ENCODE peak calls at places on chromosomes 5 and 9, in ten cellular contexts. E is astrocyte; I is heart left ventricle; S is prostate gland; Q is body of pancreas; C is GM23248; T is upper lobe of right lung; Y is cardiac muscle cell; W is effector memory CD4-positive, alpha-beta T cell; X is neural progenitor cell. H is an unnamed sample.

GRCh38 chr9:4366649-4367330 is 66.9 kb upstream of the GLIS3 start:
- DNase-seq in E (peak; percentile 40), I (no peak), S (no peak), Q (peak; percentile 57), C (peak; percentile 70), T (no peak), Y (peak; percentile 40), W (peak; percentile 0), X (peak; percentile 64), H (peak; percentile 58)

GRCh38 chr9:119302988-119303698 is 66.1 kb downstream of the BRINP1 start:
- DNase-seq in E (no peak), I (no peak), S (no peak), Q (no peak), C (no peak), T (no peak), Y (no peak), W (no peak), X (no peak), H (no peak)

GRCh38 chr5:30890377-30890776 is 303.1 kb upstream of the CDH6 start:
- DNase-seq in E (no peak), I (no peak), S (no peak), Q (no peak), C (no peak), T (no peak), Y (no peak), W (no peak), X (no peak), H (no peak)

GRCh38 chr9:71097696-71098095 is 23.7 kb downstream of the TRPM3 start:
- DNase-seq in E (no peak), I (no peak), S (no peak), Q (no peak), C (no peak), T (no peak), Y (no peak), W (no peak), X (no peak), H (no peak)

GRCh38 chr5:73265641-73266040 is 92.6 kb downstream of the TMEM174 start:
- DNase-seq in E (no peak), I (no peak), S (no peak), Q (no peak), C (peak; percentile 39), T (no peak), Y (no peak), W (no peak), X (no peak), H (no peak)

GRCh38 chr5:140025736-140026135 is 17.4 kb downstream of the NRG2 start:
- DNase-seq in E (no peak), I (no peak), S (no peak), Q (no peak), C (no peak), T (no peak), Y (no peak), W (no peak), X (no peak), H (no peak)

GRCh38 chr9:1871486-1872181 is 143.5 kb upstream of the SMARCA2 start:
- DNase-seq in E (no peak), I (no peak), S (no peak), Q (no peak), C (peak; percentile 31), T (no peak), Y (peak; percentile 5), W (no peak), X (peak; percentile 45), H (no peak)

GRCh38 chr5:180330810-180331646 is 22.1 kb downstream of the GFPT2 start:
- DNase-seq in E (peak; percentile 100), I (peak; percentile 80), S (no peak), Q (peak; percentile 41), C (peak; percentile 98), T (no peak), Y (no peak), W (no peak), X (no peak), H (no peak)

GRCh38 chr5:57761513-57761912 is 278.9 kb upstream of the ACTBL2 start:
- DNase-seq in E (no peak), I (no peak), S (no peak), Q (no peak), C (no peak), T (no peak), Y (no peak), W (no peak), X (no peak), H (no peak)

GRCh38 chr9:87193925-87194380 is 246.6 kb upstream of the GAS1 start:
- DNase-seq in E (peak; percentile 93), I (no peak), S (no peak), Q (no peak), C (peak; percentile 89), T (no peak), Y (peak; percentile 36), W (no peak), X (no peak), H (no peak)

GRCh38 chr5:133876266-133876665 is 92.2 kb downstream of the C5orf15 start:
- DNase-seq in E (no peak), I (no peak), S (no peak), Q (no peak), C (no peak), T (peak; percentile 13), Y (no peak), W (no peak), X (no peak), H (no peak)

GRCh38 chr9:16619341-16619740 is 251.1 kb downstream of the BNC2 start:
- DNase-seq in E (no peak), I (no peak), S (no peak), Q (no peak), C (no peak), T (no peak), Y (no peak), W (no peak), X (no peak), H (no peak)

GRCh38 chr5:54902817-54903473 is 82.4 kb downstream of the ESM1 start:
- DNase-seq in E (peak; percentile 69), I (no peak), S (no peak), Q (no peak), C (peak; percentile 60), T (no peak), Y (no peak), W (no peak), X (no peak), H (no peak)

GRCh38 chr5:105685884-105686283 is 1984.9 kb downstream of the EFNA5 start:
- DNase-seq in E (no peak), I (no peak), S (no peak), Q (no peak), C (no peak), T (no peak), Y (no peak), W (no peak), X (no peak), H (no peak)

GRCh38 chr9:80066931-80067330 is 495.2 kb downstream of the TLE4 start:
- DNase-seq in E (no peak), I (no peak), S (no peak), Q (no peak), C (no peak), T (no peak), Y (peak; percentile 19), W (no peak), X (peak; percentile 88), H (no peak)

GRCh38 chr5:125695994-125696679 is 727.1 kb upstream of the GRAMD2B start:
- DNase-seq in E (peak; percentile 72), I (no peak), S (no peak), Q (no peak), C (peak; percentile 7), T (no peak), Y (no peak), W (no peak), X (no peak), H (no peak)

DNA sequence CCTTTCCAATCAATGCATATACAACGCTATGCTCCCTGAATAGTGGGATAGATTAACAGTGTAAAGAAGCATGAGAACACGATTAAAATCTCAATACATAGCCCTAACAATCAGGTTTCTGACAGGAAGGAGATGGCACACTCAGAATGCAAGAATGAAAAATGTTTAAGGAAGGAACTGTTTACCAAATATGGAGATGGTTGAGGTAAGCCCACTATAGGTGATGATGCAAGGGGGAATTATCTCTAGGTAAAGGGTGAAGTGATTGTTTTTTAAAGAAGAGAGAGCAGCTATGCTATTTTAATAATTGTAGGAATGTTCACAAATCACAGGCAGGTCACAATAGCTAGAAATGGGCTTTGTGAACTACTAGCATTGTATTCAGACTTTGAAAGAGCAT is 302.4 kb downstream of the CHSY3 start:
- DNase-seq in E (no peak), I (no peak), S (no peak), Q (no peak), C (no peak), T (no peak), Y (no peak), W (no peak), X (no peak), H (no peak)
- H3K27ac ChIP-seq in E (no peak overlapping the region), I (no peak overlapping the region), S (no peak overlapping the region), Q (no peak overlapping the region), C (no peak overlapping the region), T (no peak overlapping the region), Y (no peak overlapping the region), W (no peak overlapping the region), X (no peak overlapping the region), H (no peak overlapping the region)

GRCh38 chr9:12776775-12777055 is 1.9 kb downstream of the LURAP1L start:
- DNase-seq in E (peak; percentile 72), I (no peak), S (no peak), Q (no peak), C (peak; percentile 73), T (no peak), Y (no peak), W (no peak), X (no peak), H (no peak)
- H3K27ac ChIP-seq in E (peak overlapping the region; percentile 85), I (peak overlapping the region; percentile 83), S (peak overlapping the region; percentile 78), Q (peak overlapping the region; percentile 95), C (peak overlapping the region; percentile 89), T (peak overlapping the region; percentile 87), Y (no peak overlapping the region), W (no peak overlapping the region), X (no peak overlapping the region), H (peak overlapping the region; percentile 95)

GRCh38 chr5:5572983-5573797 is 150.7 kb downstream of the ICE1 start:
- DNase-seq in E (no peak), I (peak; percentile 48), S (no peak), Q (no peak), C (no peak), T (no peak), Y (no peak), W (no peak), X (no peak), H (no peak)
- H3K27ac ChIP-seq in E (no peak overlapping the region), I (peak overlapping the region; percentile 64), S (no peak overlapping the region), Q (no peak overlapping the region), C (no peak overlapping the region), T (no peak overlapping the region), Y (no peak overlapping the region), W (no peak overlapping the region), X (no peak overlapping the region), H (no peak overlapping the region)

GRCh38 chr9:130036099-130036498 is 6.9 kb downstream of the FNBP1 start:
- DNase-seq in E (peak; percentile 60), I (no peak), S (no peak), Q (no peak), C (peak; percentile 75), T (no peak), Y (no peak), W (no peak), X (no peak), H (no peak)
- H3K27ac ChIP-seq in E (no peak overlapping the region), I (no peak overlapping the region), S (no peak overlapping the region), Q (no peak overlapping the region), C (no peak overlapping the region), T (no peak overlapping the region), Y (no peak overlapping the region), W (peak overlapping the region; percentile 58), X (no peak overlapping the region), H (no peak overlapping the region)

H was measured in right lobe of liver.